ENCODE peak calls at places on chromosomes 4 and X, in nine cellular contexts. M, J, K, P, Y, D, T, F and I are unnamed samples. For H3K9me3, the result is how much of the 10 kb centered on the place peaks cover.

GRCh38 chr4:37667197-37668100 is 18.7 kb downstream of the RELL1 start:
- DNase-seq in M (no peak), J (no peak), K (no peak), P (no peak), Y (no peak), D (no peak), T (no peak), F (no peak), I (no peak)

GRCh38 chr4:21900211-21900610 is 48.4 kb downstream of the KCNIP4 start:
- DNase-seq in M (no peak), J (no peak), K (no peak), P (no peak), Y (no peak), D (no peak), T (no peak), F (no peak), I (no peak)

GRCh38 chrX:107107459-107107858 is 11.2 kb downstream of the RBM41 start:
- DNase-seq in M (no peak), J (no peak), K (no peak), P (no peak), Y (no peak), D (no peak), T (no peak), F (no peak), I (no peak)

GRCh38 chr4:55356991-55357461 is 11.0 kb downstream of the SRD5A3 start:
- DNase-seq in M (no peak), J (peak), K (no peak), P (no peak), Y (no peak), D (no peak), T (no peak), F (no peak), I (no peak)

GRCh38 chr4:98482847-98483806 is 175.3 kb downstream of the TSPAN5 start:
- DNase-seq in M (no peak), J (peak), K (no peak), P (no peak), Y (no peak), D (no peak), T (no peak), F (no peak), I (no peak)

GRCh38 chr4:10180927-10181744 is 64.5 kb upstream of the WDR1 start:
- DNase-seq in M (no peak), J (no peak), K (no peak), P (no peak), Y (no peak), D (no peak), T (no peak), F (no peak), I (no peak)

GRCh38 chrX:134025986-134026731 is 40.8 kb upstream of the GPC3 start:
- DNase-seq in M (no peak), J (no peak), K (no peak), P (no peak), Y (no peak), D (no peak), T (no peak), F (no peak), I (no peak)

GRCh38 chrX:105190252-105190853 is 30.1 kb downstream of the TEX13A start:
- DNase-seq in M (no peak), J (peak), K (no peak), P (peak), Y (no peak), D (no peak), T (no peak), F (peak), I (no peak)

GRCh38 chrX:28324306-28324705 is 262.9 kb upstream of the IL1RAPL1 start:
- DNase-seq in M (no peak), J (no peak), K (no peak), P (no peak), Y (no peak), D (no peak), T (no peak), F (no peak), I (no peak)

GRCh38 chr4:2940267-2941137 is 22.7 kb downstream of the NOP14 start:
- DNase-seq in M (no peak), J (no peak), K (no peak), P (peak), Y (no peak), D (no peak), T (peak), F (no peak), I (no peak)

DNA sequence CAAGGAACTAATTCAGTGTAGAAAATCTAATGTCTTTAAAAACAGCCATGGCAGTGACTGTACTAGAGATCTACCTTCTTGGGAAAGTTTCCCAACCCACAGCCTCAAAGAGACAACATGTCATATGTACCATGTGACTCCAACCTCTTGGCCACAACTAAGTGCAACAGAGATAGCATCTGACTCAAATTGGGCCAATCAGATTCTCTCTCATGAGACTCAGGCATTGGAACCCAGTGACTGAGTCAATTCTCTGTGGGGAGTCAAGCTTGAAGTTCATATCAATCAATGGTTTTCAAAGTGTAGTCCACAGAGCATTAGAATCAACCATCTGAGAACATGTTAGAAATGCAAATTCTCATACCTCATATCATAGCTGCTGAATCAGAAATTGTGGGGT is 123.3 kb downstream of the MBNL3 start:
- DNase-seq in M (no peak), J (no peak), K (no peak), P (no peak), Y (no peak), D (no peak), T (no peak), F (no peak), I (no peak)
- H3K9me3 ChIP-seq in M (under half), J (under half), K (under half), P (under half), Y (under half), D (under half), T (under half), F (under half), I (under half)

DNA sequence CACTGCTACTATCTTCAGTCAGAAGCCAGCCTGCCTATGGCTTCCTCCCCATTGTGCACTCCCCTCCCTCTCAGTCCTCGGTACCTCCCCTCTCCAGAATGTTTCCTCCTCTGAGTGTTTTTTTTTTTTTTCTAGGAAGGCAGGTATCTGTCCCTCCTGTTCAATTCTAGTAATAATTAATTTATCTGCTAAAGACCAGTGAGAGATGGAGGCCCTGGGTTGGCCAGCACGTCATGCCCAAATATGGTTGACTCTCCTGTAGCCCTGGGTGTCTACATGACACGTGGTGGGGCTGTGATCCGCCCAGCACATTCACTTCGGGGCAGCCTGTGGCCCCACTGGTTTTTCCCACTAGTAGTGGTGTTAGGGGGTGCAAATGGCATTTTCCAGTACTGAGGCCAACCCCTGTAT is 1.8 kb downstream of the FLNA start:
- DNase-seq in M (peak), J (peak), K (no peak), P (no peak), Y (no peak), D (no peak), T (no peak), F (no peak), I (no peak)
- H3K4me3 ChIP-seq in M (peak), J (no peak), K (no peak), P (no peak), Y (peak), D (peak), T (peak), F (no peak), I (no peak)

DNA sequence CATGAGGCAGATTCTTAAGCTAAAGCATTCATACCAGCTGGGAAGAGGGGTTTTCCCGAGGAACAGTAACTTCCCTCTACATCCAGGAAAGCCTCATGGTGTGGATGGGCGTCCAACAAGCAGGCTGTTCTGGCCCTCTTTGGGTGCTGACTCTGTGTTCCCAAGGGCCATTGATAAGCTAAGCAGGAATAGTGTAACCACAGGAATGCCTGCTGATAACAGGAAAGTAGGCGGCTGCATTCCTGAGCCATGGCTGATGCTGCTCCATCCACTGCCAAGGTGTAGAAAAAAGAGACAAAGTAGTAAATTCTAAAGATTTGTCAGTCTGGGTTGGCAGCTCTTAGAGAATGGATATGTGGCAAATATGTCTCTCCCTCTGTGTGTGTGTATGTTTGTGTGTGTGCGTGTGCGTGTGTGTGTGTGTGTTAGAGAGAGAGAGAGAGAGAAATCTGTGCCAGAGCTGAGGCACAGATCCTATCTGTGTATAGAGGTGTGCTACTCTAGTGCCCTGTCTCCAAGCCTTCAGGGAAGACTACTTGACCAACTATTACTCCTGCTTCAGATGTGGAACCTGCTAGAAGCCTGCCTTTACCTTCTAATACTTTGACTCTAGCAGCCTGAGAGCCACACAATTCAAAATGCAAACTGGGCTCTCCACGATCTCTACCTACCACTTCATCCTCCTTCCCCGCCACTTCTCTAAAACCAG is 353.1 kb upstream of the NR3C2 start:
- DNase-seq in M (no peak), J (no peak), K (no peak), P (peak), Y (no peak), D (no peak), T (peak), F (no peak), I (no peak)
- H3K27ac ChIP-seq in M (no peak), J (no peak), K (no peak), P (no peak), Y (no peak), D (no peak), T (peak), F (no peak), I (no peak)

GRCh38 chrX:42414057-42414456 is 363.9 kb downstream of the PPP1R2C start:
- DNase-seq in M (no peak), J (no peak), K (no peak), P (no peak), Y (no peak), D (no peak), T (no peak), F (no peak), I (no peak)
- H3K9me3 ChIP-seq in M (under half), J (under half), K (under half), P (under half), Y (under half), D (under half), T (under half), F (under half), I (under half)